ENCODE peak calls at places on chromosome 15, in seven cellular contexts. S, P, B, U, J, L and O are unnamed samples.

GRCh38 chr15:70061086-70061370 is 36.7 kb downstream of the TLE3 start:
- DNase-seq in L (no peak), U (no peak), J (no peak), S (no peak), B (no peak), P (no peak), O (no peak)

GRCh38 chr15:83732770-83733169 is 78.8 kb downstream of the ADAMTSL3 start:
- DNase-seq in S (no peak), B (no peak), L (no peak), U (no peak), P (no peak), J (no peak), O (no peak)

GRCh38 chr15:50134524-50135024 is 15.5 kb upstream of the ATP8B4 start:
- DNase-seq in L (no peak), U (no peak), P (no peak), J (peak; percentile 45), B (no peak), S (no peak), O (no peak)

GRCh38 chr15:39279331-39279730 is 301.5 kb upstream of the THBS1 start:
- DNase-seq in J (no peak), L (no peak), P (no peak), S (no peak), U (no peak), B (no peak), O (no peak)

GRCh38 chr15:48777645-48778337 is 33.1 kb downstream of the CEP152 start:
- DNase-seq in S (no peak), L (no peak), U (no peak), P (no peak), B (no peak), J (no peak), O (no peak)

GRCh38 chr15:77032052-77032646 is 37.2 kb downstream of the PSTPIP1 start:
- DNase-seq in L (peak; percentile 66), B (no peak), U (peak; percentile 46), S (no peak), P (peak; percentile 23), J (no peak), O (no peak)

GRCh38 chr15:84925906-84926305 is 41.4 kb downstream of the SLC28A1 start:
- DNase-seq in B (no peak), U (no peak), P (no peak), J (no peak), S (no peak), L (no peak), O (no peak)

GRCh38 chr15:81000144-81000625 is 538 bp upstream of the TLNRD1 start:
- DNase-seq in P (no peak), B (no peak), J (peak; percentile 41), S (no peak), L (peak; percentile 27), U (no peak), O (no peak)

GRCh38 chr15:52020253-52021085 is 1.4 kb downstream of the MAPK6 start:
- DNase-seq in S (no peak), P (no peak), J (no peak), L (no peak), U (no peak), B (no peak), O (no peak)

GRCh38 chr15:50051811-50052419 is 67.1 kb downstream of the ATP8B4 start:
- DNase-seq in L (peak; percentile 58), S (no peak), J (peak; percentile 50), P (peak; percentile 52), B (no peak), U (no peak), O (no peak)

GRCh38 chr15:29970402-29970695 is 112.4 kb upstream of the GOLGA8J start:
- DNase-seq in B (no peak), S (no peak), J (no peak), L (peak; percentile 15), P (peak; percentile 25), U (no peak), O (no peak)

GRCh38 chr15:52710050-52710709 is 31.0 kb upstream of the ATOSA start:
- DNase-seq in B (peak; percentile 8), J (no peak), P (no peak), S (no peak), L (no peak), U (no peak), O (no peak)

GRCh38 chr15:42137461-42138261 is 18.8 kb downstream of the PLA2G4F start:
- DNase-seq in P (peak; percentile 64), J (peak; percentile 65), S (no peak), B (no peak), L (peak; percentile 48), U (peak; percentile 56), O (no peak)
- TF ChIP-seq TAF1 in P (no peak), J (no peak), S (no peak), B (no peak), L (no peak), U (no peak), O (no peak)

GRCh38 chr15:25051399-25052154 is 96.8 kb downstream of the SNRPN start:
- DNase-seq in L (no peak), B (no peak), U (no peak), P (no peak), S (no peak), J (no peak), O (no peak)
- TF ChIP-seq TAF1 in L (no peak), B (no peak), U (no peak), P (no peak), S (no peak), J (no peak), O (no peak)

DNA sequence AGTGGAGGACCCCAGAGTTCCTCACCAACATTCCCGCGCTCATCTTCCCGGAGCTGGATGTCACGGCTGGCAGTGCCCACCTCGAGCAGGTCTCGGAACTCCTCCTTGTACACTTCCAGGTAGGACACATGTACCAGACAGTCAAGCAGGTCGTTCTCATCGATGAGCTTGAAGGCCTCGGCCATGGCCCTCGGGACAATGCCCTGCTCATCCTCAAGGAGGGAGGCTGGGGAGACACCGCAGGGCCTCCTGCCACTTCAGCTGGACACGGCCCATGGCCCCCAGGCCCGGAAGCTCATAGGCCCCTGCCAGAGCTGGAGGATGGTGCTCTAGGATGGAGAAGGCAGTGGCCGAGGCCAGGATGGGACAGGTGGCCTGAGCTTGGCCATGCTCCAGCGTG is 5.6 kb downstream of the KIF7 start:
- DNase-seq in L (no peak), S (no peak), J (no peak), U (peak; percentile 35), B (no peak), P (peak; percentile 16), O (no peak)
- TF ChIP-seq TAF1 in L (no peak), S (no peak), J (no peak), U (no peak), B (no peak), P (no peak), O (no peak)

DNA sequence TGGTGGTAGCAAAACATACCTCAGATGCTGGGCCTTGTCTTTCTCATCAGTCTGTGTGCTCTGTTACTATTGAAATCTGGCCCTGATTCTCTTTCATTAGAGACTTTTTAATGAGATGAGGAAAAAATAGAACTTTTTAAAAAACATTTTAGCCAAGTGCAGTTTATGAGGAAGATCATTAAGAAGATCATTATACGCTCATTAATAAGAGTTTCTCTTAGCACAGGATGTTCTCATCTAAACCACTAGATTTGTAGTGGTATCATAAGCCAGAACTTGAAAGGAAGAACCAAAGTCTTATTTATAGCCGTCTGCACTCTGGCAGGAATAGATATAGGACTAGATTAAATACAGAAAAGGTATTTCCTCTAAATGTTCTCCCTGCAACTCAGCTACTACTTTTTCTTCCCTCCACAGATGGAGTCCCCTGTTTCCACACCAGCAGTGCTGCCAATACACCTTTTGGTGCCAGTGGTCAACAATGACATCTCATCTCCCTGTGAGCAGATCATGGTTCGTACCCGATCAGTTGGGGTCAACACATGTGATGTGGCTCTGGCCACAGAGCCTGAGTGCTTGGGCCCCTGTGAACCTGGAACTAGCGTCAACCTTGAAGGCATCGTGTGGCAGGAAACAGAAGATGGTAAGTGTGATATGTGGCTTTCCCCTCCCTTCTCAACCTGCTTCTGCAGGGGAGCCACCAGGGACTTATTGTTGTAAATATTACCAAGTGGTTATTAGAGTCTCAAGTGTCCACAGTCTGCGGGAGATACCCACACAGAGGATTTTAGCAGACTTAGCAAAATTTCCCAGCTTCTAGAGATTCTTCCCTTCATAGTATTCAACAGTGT is 152.8 kb downstream of the RBPMS2 start:
- DNase-seq in U (no peak), L (no peak), B (peak; percentile 96), J (peak; percentile 23), P (no peak), S (no peak), O (no peak)
- TF ChIP-seq TAF1 in U (no peak), L (no peak), B (no peak), J (no peak), P (no peak), S (no peak), O (no peak)

DNA sequence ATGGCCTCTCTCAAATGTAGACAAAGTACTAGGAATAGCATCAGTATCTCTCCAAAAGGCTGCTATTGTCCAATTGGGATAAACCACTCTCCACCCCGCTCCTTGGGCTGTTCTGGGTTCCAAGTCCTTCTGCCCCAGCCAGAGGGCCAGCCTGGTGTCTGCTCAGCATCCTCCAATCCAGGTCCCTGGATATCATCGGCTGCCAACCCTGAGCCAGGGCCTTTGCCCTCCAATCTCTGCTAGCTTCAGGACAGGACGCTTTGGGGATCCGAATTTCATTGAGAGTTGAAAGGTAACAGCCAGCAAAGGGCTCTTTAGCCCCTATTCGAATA is 119.3 kb upstream of the ADPGK start:
- DNase-seq in L (no peak), S (no peak), B (no peak), P (no peak), U (no peak), J (no peak), O (no peak)
- TF ChIP-seq TAF1 in L (no peak), S (no peak), B (no peak), P (no peak), U (no peak), J (no peak), O (no peak)